ENCODE peak calls at places on chromosomes 1 and 21, in four cellular contexts. X is lung, P is cardiac muscle cell, U is AG04450. T is an unnamed sample.

GRCh38 chr1:5267603-5268235 is 613.3 kb downstream of the AJAP1 start:
- DNase-seq in X (no peak), P (no peak), U (no peak), T (no peak)

GRCh38 chr1:230752407-230752806 is 5.2 kb downstream of the CAPN9 start:
- DNase-seq in X (peak; percentile 81), P (no peak), U (no peak), T (no peak)

GRCh38 chr21:34082769-34083168 is 9.4 kb downstream of the MRPS6 start:
- DNase-seq in X (no peak), P (no peak), U (no peak), T (no peak)

GRCh38 chr1:49016030-49016991 is 239.6 kb upstream of the BEND5 start:
- DNase-seq in X (no peak), P (no peak), U (no peak), T (no peak)

GRCh38 chr1:179924268-179924667 is 30.3 kb upstream of the CEP350 start:
- DNase-seq in X (no peak), P (no peak), U (no peak), T (no peak)

GRCh38 chr1:93847811-93848288 is 31.2 kb downstream of the DNTTIP2 start:
- DNase-seq in X (peak; percentile 68), P (peak; percentile 62), U (peak; percentile 32), T (no peak)

GRCh38 chr1:90826834-90827233 is 109.7 kb upstream of the BARHL2 start:
- DNase-seq in X (no peak), P (no peak), U (no peak), T (no peak)

GRCh38 chr21:42002421-42002958 is 7.7 kb downstream of the ZBTB21 start:
- DNase-seq in X (no peak), P (no peak), U (peak; percentile 86), T (peak; percentile 84)

GRCh38 chr21:15063081-15063820 is 1.5 kb downstream of the NRIP1 start:
- DNase-seq in X (no peak), P (peak; percentile 37), U (no peak), T (no peak)

GRCh38 chr21:33691945-33692594 is 49.8 kb downstream of the ITSN1 start:
- DNase-seq in X (no peak), P (no peak), U (no peak), T (no peak)

GRCh38 chr1:109886827-109887226 is 23.8 kb upstream of the CSF1 start:
- DNase-seq in X (no peak), P (no peak), U (no peak), T (no peak)

GRCh38 chr1:111252786-111253185 is 25.3 kb downstream of the CHI3L2 start:
- DNase-seq in X (no peak), P (no peak), U (no peak), T (no peak)

GRCh38 chr1:179082308-179083030 is 599 bp downstream of the TOR3A start:
- DNase-seq in X (peak; percentile 34), P (peak; percentile 35), U (no peak), T (no peak)

GRCh38 chr1:211579434-211580302 is 707 bp upstream of the SLC30A1 start:
- DNase-seq in X (no peak), P (peak; percentile 93), U (no peak), T (no peak)

GRCh38 chr1:176878750-176879536 is 285.6 kb downstream of the ASTN1 start:
- DNase-seq in X (no peak), P (peak; percentile 44), U (no peak), T (no peak)

GRCh38 chr1:158604968-158605367 is at the start of gene OR10Z1:
- DNase-seq in X (no peak), P (no peak), U (no peak), T (no peak)

GRCh38 chr1:227889863-227890405 is 57.8 kb downstream of the WNT9A start:
- DNase-seq in X (no peak), P (no peak), U (no peak), T (no peak)

GRCh38 chr21:41806773-41807172 is 39.9 kb upstream of the RIPK4 start:
- DNase-seq in X (no peak), P (no peak), U (no peak), T (no peak)

GRCh38 chr1:24491577-24492360 is 10.9 kb upstream of the RCAN3 start:
- DNase-seq in X (no peak), P (peak; percentile 42), U (no peak), T (no peak)

GRCh38 chr1:3372317-3372716 is 82.1 kb upstream of the ARHGEF16 start:
- DNase-seq in X (no peak), P (no peak), U (no peak), T (no peak)

GRCh38 chr1:185400057-185400456 is 83.0 kb upstream of the IVNS1ABP start:
- DNase-seq in X (no peak), P (no peak), U (peak; percentile 24), T (no peak)

GRCh38 chr1:49171941-49172593 is 395.4 kb upstream of the BEND5 start:
- DNase-seq in X (no peak), P (no peak), U (no peak), T (peak; percentile 19)

GRCh38 chr21:41419921-41420862 is 5.8 kb upstream of the MX1 start:
- DNase-seq in X (peak; percentile 86), P (peak; percentile 44), U (peak; percentile 63), T (peak; percentile 53)

GRCh38 chr1:112358061-112358770 is 37.8 kb upstream of the CTTNBP2NL start:
- DNase-seq in X (no peak), P (no peak), U (no peak), T (peak; percentile 25)

GRCh38 chr1:154749078-154749760 is 120.9 kb downstream of the KCNN3 start:
- DNase-seq in X (no peak), P (no peak), U (no peak), T (no peak)

GRCh38 chr1:201999625-202000238 is 10.7 kb upstream of the ELF3 start:
- DNase-seq in X (no peak), P (peak; percentile 78), U (no peak), T (peak; percentile 8)

GRCh38 chr21:45130324-45130774 is 56.0 kb downstream of the ADARB1 start:
- DNase-seq in X (no peak), P (peak; percentile 63), U (no peak), T (no peak)
- H3K4me3 ChIP-seq in X (no peak overlapping the region), P (no peak overlapping the region), U (peak overlapping the region; percentile 55), T (peak overlapping the region; percentile 37)

GRCh38 chr1:156151093-156151688 is 2.2 kb upstream of the SEMA4A start:
- DNase-seq in X (no peak), P (no peak), U (no peak), T (no peak)

GRCh38 chr1:156149374-156150106 is 3.8 kb upstream of the SEMA4A start:
- DNase-seq in X (no peak), P (no peak), U (no peak), T (no peak)

GRCh38 chr1:156152628-156153027 is 757 bp upstream of the SEMA4A start:
- DNase-seq in X (no peak), P (no peak), U (no peak), T (no peak)

GRCh38 chr1:156148236-156148635 is 5.1 kb upstream of the SEMA4A start:
- DNase-seq in X (no peak), P (no peak), U (no peak), T (no peak)

GRCh38 chr1:156150107-156151000 is 3.0 kb upstream of the SEMA4A start:
- DNase-seq in X (no peak), P (no peak), U (no peak), T (no peak)
- H3K4me3 ChIP-seq in X (no peak overlapping the region), P (no peak overlapping the region), U (no peak overlapping the region), T (no peak overlapping the region)

DNA sequence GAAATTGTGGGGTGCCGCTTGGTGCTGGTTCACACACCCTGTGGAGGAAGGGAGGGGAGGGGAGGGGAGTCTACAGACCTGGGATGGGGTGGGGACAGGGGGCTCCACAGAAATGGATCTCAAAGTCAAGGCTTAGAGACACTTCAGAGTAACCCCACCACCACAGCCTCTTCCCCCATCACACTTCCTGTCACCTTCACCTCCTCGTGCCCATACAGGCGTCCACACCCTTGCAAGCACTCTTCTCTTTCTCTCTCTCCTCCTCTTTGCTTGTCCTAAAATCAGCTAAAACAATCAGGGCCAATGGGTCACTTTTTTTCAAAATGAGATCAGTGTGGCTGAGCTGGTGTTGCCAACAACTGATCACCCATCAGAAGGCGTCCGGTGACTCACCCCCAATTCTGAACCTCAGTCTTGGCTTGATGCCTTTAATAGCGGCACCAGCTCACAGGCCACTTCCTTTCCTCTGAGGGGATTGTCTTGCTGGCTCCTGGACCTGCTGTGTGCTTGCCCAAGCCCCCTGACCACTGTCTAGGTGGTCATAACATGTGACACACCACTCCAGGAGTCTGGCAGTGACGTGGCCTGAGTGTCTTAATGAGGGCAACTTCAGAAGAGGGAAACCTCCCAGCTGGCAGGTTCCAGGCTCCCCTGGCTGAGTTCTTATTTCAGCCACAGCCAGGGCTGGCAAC is 1.5 kb downstream of the DRAXIN start:
- DNase-seq in X (no peak), P (no peak), U (no peak), T (peak; percentile 37)
- H3K4me3 ChIP-seq in X (no peak overlapping the region), P (no peak overlapping the region), U (no peak overlapping the region), T (no peak overlapping the region)

GRCh38 chr1:27627051-27627450 is 7.9 kb downstream of the FGR start:
- DNase-seq in X (no peak), P (no peak), U (no peak), T (no peak)

GRCh38 chr1:27632387-27633297 is 2.3 kb downstream of the FGR start:
- DNase-seq in X (no peak), P (no peak), U (no peak), T (no peak)

GRCh38 chr1:27626031-27626935 is 8.7 kb downstream of the FGR start:
- DNase-seq in X (peak; percentile 54), P (no peak), U (no peak), T (no peak)

GRCh38 chr1:27630859-27631491 is 4.0 kb downstream of the FGR start:
- DNase-seq in X (peak; percentile 56), P (no peak), U (no peak), T (no peak)

DNA sequence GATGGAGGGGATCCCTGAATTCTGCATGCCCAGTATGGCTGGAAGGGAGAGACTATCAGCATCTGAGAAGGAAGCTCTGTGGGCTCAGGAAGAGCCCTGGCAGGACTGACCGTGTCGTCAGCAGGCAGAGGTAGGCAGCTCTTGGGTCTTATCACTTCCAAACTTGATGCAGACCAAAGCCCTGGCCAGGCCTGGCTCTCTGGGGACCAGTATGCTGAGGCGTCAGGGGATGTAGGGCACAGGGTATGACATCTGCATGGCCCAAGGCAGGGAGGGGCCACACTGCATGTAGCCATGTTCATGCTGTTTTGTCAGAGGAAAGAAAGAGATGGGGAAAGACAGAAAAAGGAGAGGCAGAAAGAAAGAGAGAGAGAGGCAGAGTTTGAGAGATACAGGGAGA is 6.3 kb downstream of the FGR start:
- DNase-seq in X (no peak), P (no peak), U (no peak), T (no peak)
- H3K4me3 ChIP-seq in X (no peak overlapping the region), P (no peak overlapping the region), U (no peak overlapping the region), T (no peak overlapping the region)

GRCh38 chr1:9629445-9630201 is 21.9 kb upstream of the PIK3CD start:
- DNase-seq in X (peak; percentile 60), P (no peak), U (no peak), T (no peak)
- H3K4me3 ChIP-seq in X (no peak overlapping the region), P (no peak overlapping the region), U (no peak overlapping the region), T (no peak overlapping the region)

GRCh38 chr1:39789571-39790110 is 976 bp upstream of the BMP8B start:
- DNase-seq in X (no peak), P (no peak), U (no peak), T (no peak)

GRCh38 chr1:39787468-39787867 is 1.2 kb downstream of the BMP8B start:
- DNase-seq in X (no peak), P (no peak), U (no peak), T (no peak)

GRCh38 chr1:39788758-39789570 is at the start of gene BMP8B:
- DNase-seq in X (peak; percentile 81), P (peak; percentile 41), U (no peak), T (no peak)

GRCh38 chr1:39791838-39792237 is 3.2 kb upstream of the BMP8B start:
- DNase-seq in X (no peak), P (no peak), U (no peak), T (no peak)

GRCh38 chr1:39788426-39788757 is 273 bp downstream of the BMP8B start:
- DNase-seq in X (no peak), P (no peak), U (no peak), T (no peak)
- H3K4me3 ChIP-seq in X (peak overlapping the region; percentile 56), P (peak overlapping the region; percentile 28), U (peak overlapping the region; percentile 25), T (peak overlapping the region; percentile 30)

T was measured in skeletal muscle cell.